ENCODE peak calls at places on chromosomes 16 and 17, in seven cellular contexts. One of them, this sample, is unnamed.

GRCh38 chr17:48593840-48594411 is 347 bp upstream of the HOXB5 start:
- DNase-seq in thyroid gland: peak; percentile 53
- DNase-seq in heart right ventricle: peak; percentile 32
- DNase-seq in OCI-LY7: peak; percentile 78
- DNase-seq in pancreas: peak; percentile 91
- DNase-seq in Peyer's patch: peak; percentile 72
- DNase-seq in tibial nerve: peak; percentile 46
- DNase-seq in this sample: peak; percentile 78

GRCh38 chr17:34248807-34249496 is 6.1 kb upstream of the CCL2 start:
- DNase-seq in thyroid gland: no peak
- DNase-seq in heart right ventricle: no peak
- DNase-seq in OCI-LY7: no peak
- DNase-seq in pancreas: no peak
- DNase-seq in Peyer's patch: no peak
- DNase-seq in tibial nerve: no peak
- DNase-seq in this sample: no peak

GRCh38 chr17:72984145-72984924 is 108.2 kb downstream of the SLC39A11 start:
- DNase-seq in thyroid gland: no peak
- DNase-seq in heart right ventricle: no peak
- DNase-seq in OCI-LY7: no peak
- DNase-seq in pancreas: no peak
- DNase-seq in Peyer's patch: no peak
- DNase-seq in tibial nerve: no peak
- DNase-seq in this sample: no peak

GRCh38 chr17:33240397-33240796 is 52.7 kb downstream of the ASIC2 start:
- DNase-seq in thyroid gland: no peak
- DNase-seq in heart right ventricle: no peak
- DNase-seq in OCI-LY7: no peak
- DNase-seq in pancreas: no peak
- DNase-seq in Peyer's patch: no peak
- DNase-seq in tibial nerve: no peak
- DNase-seq in this sample: no peak

GRCh38 chr16:11585460-11586374 is 1.0 kb downstream of the LITAF start:
- DNase-seq in thyroid gland: peak; percentile 56
- DNase-seq in heart right ventricle: peak; percentile 33
- DNase-seq in OCI-LY7: peak; percentile 39
- DNase-seq in pancreas: peak; percentile 64
- DNase-seq in Peyer's patch: peak; percentile 49
- DNase-seq in tibial nerve: no peak
- DNase-seq in this sample: peak; percentile 72

GRCh38 chr17:75295220-75296158 is 6.3 kb upstream of the SLC25A19 start:
- DNase-seq in thyroid gland: no peak
- DNase-seq in heart right ventricle: no peak
- DNase-seq in OCI-LY7: peak; percentile 94
- DNase-seq in pancreas: no peak
- DNase-seq in Peyer's patch: peak; percentile 49
- DNase-seq in tibial nerve: no peak
- DNase-seq in this sample: no peak

GRCh38 chr16:3023415-3023668 is 400 bp downstream of the HCFC1R1 start:
- DNase-seq in thyroid gland: peak; percentile 54
- DNase-seq in heart right ventricle: peak; percentile 62
- DNase-seq in OCI-LY7: no peak
- DNase-seq in pancreas: no peak
- DNase-seq in Peyer's patch: no peak
- DNase-seq in tibial nerve: no peak
- DNase-seq in this sample: no peak

GRCh38 chr16:1162701-1163566 is 10.0 kb downstream of the CACNA1H start:
- DNase-seq in thyroid gland: no peak
- DNase-seq in heart right ventricle: no peak
- DNase-seq in OCI-LY7: no peak
- DNase-seq in pancreas: no peak
- DNase-seq in Peyer's patch: no peak
- DNase-seq in tibial nerve: no peak
- DNase-seq in this sample: no peak

GRCh38 chr16:75364286-75364791 is 69.0 kb downstream of the CFDP1 start:
- DNase-seq in thyroid gland: no peak
- DNase-seq in heart right ventricle: no peak
- DNase-seq in OCI-LY7: no peak
- DNase-seq in pancreas: no peak
- DNase-seq in Peyer's patch: no peak
- DNase-seq in tibial nerve: no peak
- DNase-seq in this sample: no peak

GRCh38 chr16:71645450-71645849 is 19.5 kb downstream of the MARVELD3 start:
- DNase-seq in thyroid gland: no peak
- DNase-seq in heart right ventricle: no peak
- DNase-seq in OCI-LY7: peak; percentile 52
- DNase-seq in pancreas: no peak
- DNase-seq in Peyer's patch: no peak
- DNase-seq in tibial nerve: no peak
- DNase-seq in this sample: no peak

GRCh38 chr17:19507673-19508326 is 25.9 kb upstream of the SLC47A1 start:
- DNase-seq in thyroid gland: peak; percentile 92
- DNase-seq in heart right ventricle: peak; percentile 93
- DNase-seq in OCI-LY7: peak; percentile 76
- DNase-seq in pancreas: peak; percentile 96
- DNase-seq in Peyer's patch: peak; percentile 86
- DNase-seq in tibial nerve: peak; percentile 92
- DNase-seq in this sample: peak; percentile 93

GRCh38 chr17:66663041-66663494 is 171.8 kb upstream of the CACNG5 start:
- DNase-seq in thyroid gland: no peak
- DNase-seq in heart right ventricle: no peak
- DNase-seq in OCI-LY7: no peak
- DNase-seq in pancreas: no peak
- DNase-seq in Peyer's patch: no peak
- DNase-seq in tibial nerve: no peak
- DNase-seq in this sample: no peak

GRCh38 chr16:82524939-82525338 is 101.8 kb upstream of the CDH13 start:
- DNase-seq in thyroid gland: no peak
- DNase-seq in heart right ventricle: no peak
- DNase-seq in OCI-LY7: no peak
- DNase-seq in pancreas: no peak
- DNase-seq in Peyer's patch: no peak
- DNase-seq in tibial nerve: no peak
- DNase-seq in this sample: no peak

GRCh38 chr16:67419502-67419901 is 3.2 kb upstream of the ZDHHC1 start:
- DNase-seq in thyroid gland: no peak
- DNase-seq in heart right ventricle: no peak
- DNase-seq in OCI-LY7: no peak
- DNase-seq in pancreas: no peak
- DNase-seq in Peyer's patch: no peak
- DNase-seq in tibial nerve: no peak
- DNase-seq in this sample: no peak

GRCh38 chr17:10844667-10845387 is 6.9 kb upstream of the PIRT start:
- DNase-seq in thyroid gland: peak; percentile 61
- DNase-seq in heart right ventricle: peak; percentile 67
- DNase-seq in OCI-LY7: peak; percentile 70
- DNase-seq in pancreas: peak; percentile 80
- DNase-seq in Peyer's patch: peak; percentile 57
- DNase-seq in tibial nerve: peak; percentile 22
- DNase-seq in this sample: peak; percentile 80

GRCh38 chr16:21708533-21709115 is 44.9 kb downstream of the OTOA start:
- DNase-seq in thyroid gland: peak; percentile 72
- DNase-seq in heart right ventricle: peak; percentile 77
- DNase-seq in OCI-LY7: peak; percentile 86
- DNase-seq in pancreas: peak; percentile 77
- DNase-seq in Peyer's patch: peak; percentile 92
- DNase-seq in tibial nerve: peak; percentile 74
- DNase-seq in this sample: peak; percentile 85

GRCh38 chr16:3054965-3055733 is 8.8 kb downstream of the MMP25 start:
- DNase-seq in thyroid gland: no peak
- DNase-seq in heart right ventricle: no peak
- DNase-seq in OCI-LY7: peak; percentile 72
- DNase-seq in pancreas: no peak
- DNase-seq in Peyer's patch: no peak
- DNase-seq in tibial nerve: no peak
- DNase-seq in this sample: no peak

GRCh38 chr16:4200000-4200780 is 41.7 kb downstream of the SRL start:
- DNase-seq in thyroid gland: peak; percentile 87
- DNase-seq in heart right ventricle: peak; percentile 69
- DNase-seq in OCI-LY7: peak; percentile 56
- DNase-seq in pancreas: peak; percentile 85
- DNase-seq in Peyer's patch: peak; percentile 37
- DNase-seq in tibial nerve: peak; percentile 31
- DNase-seq in this sample: peak; percentile 72

GRCh38 chr17:42891539-42892152 is 9.0 kb upstream of the G6PC1 start:
- DNase-seq in thyroid gland: peak; percentile 51
- DNase-seq in heart right ventricle: peak; percentile 66
- DNase-seq in OCI-LY7: no peak
- DNase-seq in pancreas: no peak
- DNase-seq in Peyer's patch: no peak
- DNase-seq in tibial nerve: no peak
- DNase-seq in this sample: peak; percentile 63

DNA sequence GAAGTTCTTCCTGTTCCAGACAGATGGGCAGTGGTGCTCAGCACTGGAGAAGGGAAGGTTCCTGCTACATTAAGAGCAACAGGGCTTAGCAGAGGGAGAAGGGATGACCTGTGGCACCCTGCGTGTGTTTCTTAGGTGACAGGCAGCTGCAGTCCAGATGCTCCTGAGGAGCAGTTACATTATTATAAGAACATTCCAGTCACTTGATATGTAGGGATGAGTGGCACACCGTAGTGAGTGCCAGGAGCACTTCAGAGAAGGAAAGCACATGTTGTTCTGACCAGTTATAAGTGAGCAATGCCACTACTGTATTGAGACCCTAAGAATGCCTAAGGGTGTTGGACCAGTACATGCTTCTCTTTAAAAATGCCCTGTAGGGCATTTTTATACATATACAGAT is 39.9 kb upstream of the MRC2 start:
- DNase-seq in thyroid gland: peak; percentile 59
- DNase-seq in heart right ventricle: no peak
- DNase-seq in OCI-LY7: no peak
- DNase-seq in pancreas: no peak
- DNase-seq in Peyer's patch: no peak
- DNase-seq in tibial nerve: no peak
- DNase-seq in this sample: no peak
- H3K27ac ChIP-seq in thyroid gland: peak overlapping the region; percentile 3
- H3K27ac ChIP-seq in heart right ventricle: no peak overlapping the region
- H3K27ac ChIP-seq in OCI-LY7: no peak overlapping the region
- H3K27ac ChIP-seq in pancreas: no peak overlapping the region
- H3K27ac ChIP-seq in Peyer's patch: no peak overlapping the region
- H3K27ac ChIP-seq in tibial nerve: no peak overlapping the region
- H3K27ac ChIP-seq in this sample: no peak overlapping the region

DNA sequence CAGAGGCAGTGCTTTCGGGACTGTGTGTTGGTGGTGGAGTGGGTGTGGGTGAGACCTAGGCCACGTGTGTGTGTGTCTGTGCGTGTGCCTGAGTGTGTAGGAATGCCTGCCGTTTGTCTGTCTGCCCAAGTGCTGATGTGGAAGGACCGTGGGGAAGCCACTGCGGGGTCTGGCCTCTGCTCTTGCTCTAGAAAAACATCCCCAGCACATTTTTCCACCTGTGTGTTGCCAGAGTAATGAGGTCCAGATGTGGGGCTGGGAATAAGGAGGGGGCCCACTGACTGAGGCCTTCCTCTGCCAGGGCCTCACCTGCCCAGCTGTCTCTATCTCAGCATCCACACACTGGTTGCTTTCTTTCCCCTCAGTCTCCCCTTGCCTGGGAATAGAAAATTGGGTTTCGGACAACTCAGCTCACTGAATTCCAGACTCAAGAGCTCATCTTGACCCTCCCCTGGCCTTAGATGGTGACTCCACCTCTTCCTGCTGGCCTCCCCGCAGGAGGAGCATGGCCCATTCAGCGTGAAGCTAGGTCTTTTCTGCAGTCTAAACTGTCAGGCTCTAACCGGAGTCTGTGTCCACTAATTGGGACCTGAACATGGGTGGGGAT is 7.6 kb downstream of the SGCA start:
- DNase-seq in thyroid gland: no peak
- DNase-seq in heart right ventricle: peak; percentile 60
- DNase-seq in OCI-LY7: no peak
- DNase-seq in pancreas: no peak
- DNase-seq in Peyer's patch: no peak
- DNase-seq in tibial nerve: peak; percentile 14
- DNase-seq in this sample: no peak
- H3K27ac ChIP-seq in thyroid gland: peak overlapping the region; percentile 52
- H3K27ac ChIP-seq in heart right ventricle: peak overlapping the region; percentile 82
- H3K27ac ChIP-seq in OCI-LY7: no peak overlapping the region
- H3K27ac ChIP-seq in pancreas: no peak overlapping the region
- H3K27ac ChIP-seq in Peyer's patch: no peak overlapping the region
- H3K27ac ChIP-seq in tibial nerve: peak overlapping the region; percentile 89
- H3K27ac ChIP-seq in this sample: peak overlapping the region; percentile 84

DNA sequence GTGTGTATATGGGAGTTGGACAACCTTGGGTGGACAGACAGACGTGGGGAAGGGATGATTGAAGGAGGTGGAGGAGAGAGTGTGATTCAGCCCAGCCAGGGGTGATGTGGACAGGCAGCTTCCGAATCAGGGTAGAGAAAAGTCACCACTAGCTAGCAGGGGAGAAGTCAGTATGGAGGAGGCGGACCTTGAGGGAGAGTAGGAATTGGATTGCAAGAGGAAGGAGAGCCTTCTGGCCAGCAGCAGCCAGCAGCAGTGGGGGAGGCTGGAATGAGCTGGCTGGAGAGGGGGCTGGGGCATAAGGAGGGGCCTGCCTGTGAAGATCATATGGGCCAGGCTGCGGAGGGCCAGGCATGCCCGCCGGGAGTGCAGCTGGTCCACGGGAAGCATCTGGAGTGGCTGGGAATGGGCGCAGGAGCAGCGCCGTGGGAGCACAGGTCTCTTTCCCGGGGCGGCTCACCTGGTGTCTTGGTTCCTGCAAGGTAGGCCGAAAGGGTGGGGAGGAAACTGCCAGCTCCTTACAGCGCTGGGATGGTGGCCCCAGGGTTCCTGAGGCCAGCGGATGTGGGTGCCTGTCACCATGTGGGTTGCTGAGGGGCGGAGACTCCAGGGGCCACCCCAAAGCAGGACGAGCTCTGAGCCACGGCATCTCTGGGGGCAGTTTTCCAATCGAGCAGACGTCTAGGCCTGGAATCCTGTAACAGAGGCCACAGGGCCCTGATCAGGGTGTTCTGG is 235.3 kb downstream of the SEC14L1 start:
- DNase-seq in thyroid gland: no peak
- DNase-seq in heart right ventricle: no peak
- DNase-seq in OCI-LY7: no peak
- DNase-seq in pancreas: no peak
- DNase-seq in Peyer's patch: peak; percentile 77
- DNase-seq in tibial nerve: no peak
- DNase-seq in this sample: no peak
- H3K27ac ChIP-seq in thyroid gland: peak overlapping the region; percentile 9
- H3K27ac ChIP-seq in heart right ventricle: no peak overlapping the region
- H3K27ac ChIP-seq in OCI-LY7: no peak overlapping the region
- H3K27ac ChIP-seq in pancreas: peak overlapping the region; percentile 52
- H3K27ac ChIP-seq in Peyer's patch: peak overlapping the region; percentile 90
- H3K27ac ChIP-seq in tibial nerve: peak overlapping the region; percentile 93
- H3K27ac ChIP-seq in this sample: peak overlapping the region; percentile 65

DNA sequence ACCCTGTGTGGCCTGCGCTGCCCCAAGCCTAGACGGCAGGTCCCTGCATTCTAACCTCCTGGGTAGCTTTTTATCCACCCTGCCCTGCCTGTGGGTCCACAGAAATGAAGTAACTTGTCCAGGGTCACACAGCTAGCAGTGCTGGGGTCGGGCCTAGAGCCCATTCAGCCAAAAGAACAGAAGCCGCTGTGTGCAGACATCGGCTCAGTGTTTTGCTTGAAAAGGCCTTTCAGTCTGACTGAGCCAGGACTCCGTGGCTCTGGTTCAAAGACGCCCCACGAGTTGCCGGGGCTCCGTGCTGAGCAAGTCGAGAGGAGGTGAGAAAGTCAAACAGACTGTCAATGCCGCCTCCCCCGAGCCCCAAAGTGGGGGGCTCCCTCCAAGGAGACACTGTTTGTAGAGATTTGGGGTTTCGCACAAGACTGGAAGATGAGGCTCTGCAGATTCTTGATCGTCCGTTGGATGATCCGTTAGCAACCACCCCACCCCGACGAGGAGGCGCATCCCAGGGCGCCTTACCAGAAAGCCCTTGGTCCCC is 226.2 kb downstream of the NTN1 start:
- DNase-seq in thyroid gland: no peak
- DNase-seq in heart right ventricle: no peak
- DNase-seq in OCI-LY7: no peak
- DNase-seq in pancreas: no peak
- DNase-seq in Peyer's patch: no peak
- DNase-seq in tibial nerve: no peak
- DNase-seq in this sample: no peak
- H3K27ac ChIP-seq in thyroid gland: no peak overlapping the region
- H3K27ac ChIP-seq in heart right ventricle: no peak overlapping the region
- H3K27ac ChIP-seq in OCI-LY7: no peak overlapping the region
- H3K27ac ChIP-seq in pancreas: no peak overlapping the region
- H3K27ac ChIP-seq in Peyer's patch: no peak overlapping the region
- H3K27ac ChIP-seq in tibial nerve: peak overlapping the region; percentile 64
- H3K27ac ChIP-seq in this sample: no peak overlapping the region